ENCODE peak calls at places on chromosomes 16 and 17, in eight cellular contexts. One of them, this sample, is unnamed.

GRCh38 chr16:27330542-27330941 is 16.8 kb downstream of the IL4R start:
- DNase-seq in stimulated activated CD4-positive, alpha-beta T cell treated with anti-CD3 and anti-CD28 coated beads, Interleukin-1b, Interleukin-23, amount 100 ng/mL, for 48 hours: no peak
- DNase-seq in thoracic aorta: peak; percentile 65
- DNase-seq in epithelial cell of esophagus: no peak
- DNase-seq in hypothalamus: no peak
- DNase-seq in effector memory CD4-positive, alpha-beta T cell: no peak
- DNase-seq in effector CD4-positive, alpha-beta T cell: no peak
- DNase-seq in astrocyte of the cerebellum: peak; percentile 97
- DNase-seq in this sample: no peak

GRCh38 chr16:89358030-89359005 is 132.0 kb downstream of the ANKRD11 start:
- DNase-seq in stimulated activated CD4-positive, alpha-beta T cell treated with anti-CD3 and anti-CD28 coated beads, Interleukin-1b, Interleukin-23, amount 100 ng/mL, for 48 hours: no peak
- DNase-seq in thoracic aorta: no peak
- DNase-seq in epithelial cell of esophagus: no peak
- DNase-seq in hypothalamus: no peak
- DNase-seq in effector memory CD4-positive, alpha-beta T cell: peak; percentile 26
- DNase-seq in effector CD4-positive, alpha-beta T cell: peak; percentile 29
- DNase-seq in astrocyte of the cerebellum: no peak
- DNase-seq in this sample: no peak

GRCh38 chr16:20611350-20611902 is 35.3 kb upstream of the ACSM2B start:
- DNase-seq in stimulated activated CD4-positive, alpha-beta T cell treated with anti-CD3 and anti-CD28 coated beads, Interleukin-1b, Interleukin-23, amount 100 ng/mL, for 48 hours: no peak
- DNase-seq in thoracic aorta: no peak
- DNase-seq in epithelial cell of esophagus: no peak
- DNase-seq in hypothalamus: peak; percentile 68
- DNase-seq in effector memory CD4-positive, alpha-beta T cell: no peak
- DNase-seq in effector CD4-positive, alpha-beta T cell: no peak
- DNase-seq in astrocyte of the cerebellum: no peak
- DNase-seq in this sample: no peak

GRCh38 chr17:75625813-75626486 is 7.3 kb upstream of the SMIM5 start:
- DNase-seq in stimulated activated CD4-positive, alpha-beta T cell treated with anti-CD3 and anti-CD28 coated beads, Interleukin-1b, Interleukin-23, amount 100 ng/mL, for 48 hours: no peak
- DNase-seq in thoracic aorta: no peak
- DNase-seq in epithelial cell of esophagus: peak; percentile 30
- DNase-seq in hypothalamus: no peak
- DNase-seq in effector memory CD4-positive, alpha-beta T cell: no peak
- DNase-seq in effector CD4-positive, alpha-beta T cell: no peak
- DNase-seq in astrocyte of the cerebellum: no peak
- DNase-seq in this sample: no peak

GRCh38 chr16:84924339-84925091 is 86.8 kb downstream of the ZDHHC7 start:
- DNase-seq in stimulated activated CD4-positive, alpha-beta T cell treated with anti-CD3 and anti-CD28 coated beads, Interleukin-1b, Interleukin-23, amount 100 ng/mL, for 48 hours: no peak
- DNase-seq in thoracic aorta: no peak
- DNase-seq in epithelial cell of esophagus: no peak
- DNase-seq in hypothalamus: no peak
- DNase-seq in effector memory CD4-positive, alpha-beta T cell: no peak
- DNase-seq in effector CD4-positive, alpha-beta T cell: no peak
- DNase-seq in astrocyte of the cerebellum: no peak
- DNase-seq in this sample: no peak

GRCh38 chr16:75304521-75305363 is 53.3 kb upstream of the BCAR1 start:
- DNase-seq in stimulated activated CD4-positive, alpha-beta T cell treated with anti-CD3 and anti-CD28 coated beads, Interleukin-1b, Interleukin-23, amount 100 ng/mL, for 48 hours: peak; percentile 30
- DNase-seq in thoracic aorta: peak; percentile 40
- DNase-seq in epithelial cell of esophagus: peak; percentile 89
- DNase-seq in hypothalamus: peak; percentile 67
- DNase-seq in effector memory CD4-positive, alpha-beta T cell: no peak
- DNase-seq in effector CD4-positive, alpha-beta T cell: no peak
- DNase-seq in astrocyte of the cerebellum: peak; percentile 76
- DNase-seq in this sample: peak; percentile 74

GRCh38 chr17:81445642-81446500 is 50.6 kb downstream of the BAHCC1 start:
- DNase-seq in stimulated activated CD4-positive, alpha-beta T cell treated with anti-CD3 and anti-CD28 coated beads, Interleukin-1b, Interleukin-23, amount 100 ng/mL, for 48 hours: no peak
- DNase-seq in thoracic aorta: no peak
- DNase-seq in epithelial cell of esophagus: no peak
- DNase-seq in hypothalamus: no peak
- DNase-seq in effector memory CD4-positive, alpha-beta T cell: no peak
- DNase-seq in effector CD4-positive, alpha-beta T cell: no peak
- DNase-seq in astrocyte of the cerebellum: no peak
- DNase-seq in this sample: no peak

GRCh38 chr16:4431023-4431422 is 5.4 kb downstream of the DNAJA3 start:
- DNase-seq in stimulated activated CD4-positive, alpha-beta T cell treated with anti-CD3 and anti-CD28 coated beads, Interleukin-1b, Interleukin-23, amount 100 ng/mL, for 48 hours: no peak
- DNase-seq in thoracic aorta: no peak
- DNase-seq in epithelial cell of esophagus: no peak
- DNase-seq in hypothalamus: no peak
- DNase-seq in effector memory CD4-positive, alpha-beta T cell: no peak
- DNase-seq in effector CD4-positive, alpha-beta T cell: no peak
- DNase-seq in astrocyte of the cerebellum: no peak
- DNase-seq in this sample: no peak

GRCh38 chr16:16149710-16150116 is 73.6 kb downstream of the ABCC6 start:
- DNase-seq in stimulated activated CD4-positive, alpha-beta T cell treated with anti-CD3 and anti-CD28 coated beads, Interleukin-1b, Interleukin-23, amount 100 ng/mL, for 48 hours: no peak
- DNase-seq in thoracic aorta: no peak
- DNase-seq in epithelial cell of esophagus: no peak
- DNase-seq in hypothalamus: no peak
- DNase-seq in effector memory CD4-positive, alpha-beta T cell: no peak
- DNase-seq in effector CD4-positive, alpha-beta T cell: no peak
- DNase-seq in astrocyte of the cerebellum: no peak
- DNase-seq in this sample: no peak

GRCh38 chr16:75481475-75481874 is 13.8 kb downstream of the CHST6 start:
- DNase-seq in stimulated activated CD4-positive, alpha-beta T cell treated with anti-CD3 and anti-CD28 coated beads, Interleukin-1b, Interleukin-23, amount 100 ng/mL, for 48 hours: no peak
- DNase-seq in thoracic aorta: no peak
- DNase-seq in epithelial cell of esophagus: no peak
- DNase-seq in hypothalamus: no peak
- DNase-seq in effector memory CD4-positive, alpha-beta T cell: no peak
- DNase-seq in effector CD4-positive, alpha-beta T cell: no peak
- DNase-seq in astrocyte of the cerebellum: no peak
- DNase-seq in this sample: no peak

GRCh38 chr17:80637286-80637703 is 92.7 kb downstream of the RPTOR start:
- DNase-seq in stimulated activated CD4-positive, alpha-beta T cell treated with anti-CD3 and anti-CD28 coated beads, Interleukin-1b, Interleukin-23, amount 100 ng/mL, for 48 hours: no peak
- DNase-seq in thoracic aorta: no peak
- DNase-seq in epithelial cell of esophagus: peak; percentile 11
- DNase-seq in hypothalamus: no peak
- DNase-seq in effector memory CD4-positive, alpha-beta T cell: no peak
- DNase-seq in effector CD4-positive, alpha-beta T cell: no peak
- DNase-seq in astrocyte of the cerebellum: no peak
- DNase-seq in this sample: no peak

GRCh38 chr17:11730747-11731146 is 132.5 kb downstream of the DNAH9 start:
- DNase-seq in stimulated activated CD4-positive, alpha-beta T cell treated with anti-CD3 and anti-CD28 coated beads, Interleukin-1b, Interleukin-23, amount 100 ng/mL, for 48 hours: no peak
- DNase-seq in thoracic aorta: no peak
- DNase-seq in epithelial cell of esophagus: no peak
- DNase-seq in hypothalamus: no peak
- DNase-seq in effector memory CD4-positive, alpha-beta T cell: no peak
- DNase-seq in effector CD4-positive, alpha-beta T cell: no peak
- DNase-seq in astrocyte of the cerebellum: no peak
- DNase-seq in this sample: no peak

GRCh38 chr17:37305406-37305905 is 70.3 kb upstream of the C17orf78 start:
- DNase-seq in stimulated activated CD4-positive, alpha-beta T cell treated with anti-CD3 and anti-CD28 coated beads, Interleukin-1b, Interleukin-23, amount 100 ng/mL, for 48 hours: no peak
- DNase-seq in thoracic aorta: no peak
- DNase-seq in epithelial cell of esophagus: peak; percentile 87
- DNase-seq in hypothalamus: no peak
- DNase-seq in effector memory CD4-positive, alpha-beta T cell: no peak
- DNase-seq in effector CD4-positive, alpha-beta T cell: no peak
- DNase-seq in astrocyte of the cerebellum: no peak
- DNase-seq in this sample: no peak

GRCh38 chr17:41527076-41528023 is 758 bp downstream of the KRT19 start:
- DNase-seq in stimulated activated CD4-positive, alpha-beta T cell treated with anti-CD3 and anti-CD28 coated beads, Interleukin-1b, Interleukin-23, amount 100 ng/mL, for 48 hours: no peak
- DNase-seq in thoracic aorta: no peak
- DNase-seq in epithelial cell of esophagus: no peak
- DNase-seq in hypothalamus: no peak
- DNase-seq in effector memory CD4-positive, alpha-beta T cell: no peak
- DNase-seq in effector CD4-positive, alpha-beta T cell: no peak
- DNase-seq in astrocyte of the cerebellum: no peak
- DNase-seq in this sample: peak; percentile 45

GRCh38 chr17:72942594-72942993 is 149.9 kb downstream of the SLC39A11 start:
- DNase-seq in stimulated activated CD4-positive, alpha-beta T cell treated with anti-CD3 and anti-CD28 coated beads, Interleukin-1b, Interleukin-23, amount 100 ng/mL, for 48 hours: no peak
- DNase-seq in thoracic aorta: no peak
- DNase-seq in epithelial cell of esophagus: no peak
- DNase-seq in hypothalamus: no peak
- DNase-seq in effector memory CD4-positive, alpha-beta T cell: no peak
- DNase-seq in effector CD4-positive, alpha-beta T cell: no peak
- DNase-seq in astrocyte of the cerebellum: no peak
- DNase-seq in this sample: no peak

GRCh38 chr17:42038221-42038973 is 12.0 kb downstream of the C17orf113 start:
- DNase-seq in stimulated activated CD4-positive, alpha-beta T cell treated with anti-CD3 and anti-CD28 coated beads, Interleukin-1b, Interleukin-23, amount 100 ng/mL, for 48 hours: no peak
- DNase-seq in thoracic aorta: no peak
- DNase-seq in epithelial cell of esophagus: no peak
- DNase-seq in hypothalamus: no peak
- DNase-seq in effector memory CD4-positive, alpha-beta T cell: no peak
- DNase-seq in effector CD4-positive, alpha-beta T cell: no peak
- DNase-seq in astrocyte of the cerebellum: no peak
- DNase-seq in this sample: no peak

GRCh38 chr17:28228109-28228840 is 90.7 kb upstream of the TMEM97 start:
- DNase-seq in stimulated activated CD4-positive, alpha-beta T cell treated with anti-CD3 and anti-CD28 coated beads, Interleukin-1b, Interleukin-23, amount 100 ng/mL, for 48 hours: no peak
- DNase-seq in thoracic aorta: no peak
- DNase-seq in epithelial cell of esophagus: peak; percentile 19
- DNase-seq in hypothalamus: no peak
- DNase-seq in effector memory CD4-positive, alpha-beta T cell: no peak
- DNase-seq in effector CD4-positive, alpha-beta T cell: no peak
- DNase-seq in astrocyte of the cerebellum: no peak
- DNase-seq in this sample: no peak

GRCh38 chr17:36743130-36743529 is 141.7 kb downstream of the MRM1 start:
- DNase-seq in stimulated activated CD4-positive, alpha-beta T cell treated with anti-CD3 and anti-CD28 coated beads, Interleukin-1b, Interleukin-23, amount 100 ng/mL, for 48 hours: no peak
- DNase-seq in thoracic aorta: no peak
- DNase-seq in epithelial cell of esophagus: no peak
- DNase-seq in hypothalamus: no peak
- DNase-seq in effector memory CD4-positive, alpha-beta T cell: no peak
- DNase-seq in effector CD4-positive, alpha-beta T cell: no peak
- DNase-seq in astrocyte of the cerebellum: no peak
- DNase-seq in this sample: no peak

GRCh38 chr16:51556694-51557327 is 405.7 kb upstream of the SALL1 start:
- DNase-seq in stimulated activated CD4-positive, alpha-beta T cell treated with anti-CD3 and anti-CD28 coated beads, Interleukin-1b, Interleukin-23, amount 100 ng/mL, for 48 hours: no peak
- DNase-seq in thoracic aorta: no peak
- DNase-seq in epithelial cell of esophagus: peak; percentile 91
- DNase-seq in hypothalamus: no peak
- DNase-seq in effector memory CD4-positive, alpha-beta T cell: no peak
- DNase-seq in effector CD4-positive, alpha-beta T cell: no peak
- DNase-seq in astrocyte of the cerebellum: peak; percentile 80
- DNase-seq in this sample: no peak

GRCh38 chr16:78551487-78552085 is 452.1 kb downstream of the WWOX start:
- DNase-seq in stimulated activated CD4-positive, alpha-beta T cell treated with anti-CD3 and anti-CD28 coated beads, Interleukin-1b, Interleukin-23, amount 100 ng/mL, for 48 hours: no peak
- DNase-seq in thoracic aorta: no peak
- DNase-seq in epithelial cell of esophagus: no peak
- DNase-seq in hypothalamus: no peak
- DNase-seq in effector memory CD4-positive, alpha-beta T cell: no peak
- DNase-seq in effector CD4-positive, alpha-beta T cell: no peak
- DNase-seq in astrocyte of the cerebellum: no peak
- DNase-seq in this sample: no peak

GRCh38 chr17:7716299-7716886 is 1.2 kb upstream of the DNAH2 start:
- DNase-seq in stimulated activated CD4-positive, alpha-beta T cell treated with anti-CD3 and anti-CD28 coated beads, Interleukin-1b, Interleukin-23, amount 100 ng/mL, for 48 hours: no peak
- DNase-seq in thoracic aorta: no peak
- DNase-seq in epithelial cell of esophagus: no peak
- DNase-seq in hypothalamus: no peak
- DNase-seq in effector memory CD4-positive, alpha-beta T cell: no peak
- DNase-seq in effector CD4-positive, alpha-beta T cell: no peak
- DNase-seq in astrocyte of the cerebellum: no peak
- DNase-seq in this sample: no peak

GRCh38 chr17:2808367-2809335 is 12.4 kb downstream of the RAP1GAP2 start:
- DNase-seq in stimulated activated CD4-positive, alpha-beta T cell treated with anti-CD3 and anti-CD28 coated beads, Interleukin-1b, Interleukin-23, amount 100 ng/mL, for 48 hours: no peak
- DNase-seq in thoracic aorta: no peak
- DNase-seq in epithelial cell of esophagus: no peak
- DNase-seq in hypothalamus: no peak
- DNase-seq in effector memory CD4-positive, alpha-beta T cell: no peak
- DNase-seq in effector CD4-positive, alpha-beta T cell: no peak
- DNase-seq in astrocyte of the cerebellum: no peak
- DNase-seq in this sample: no peak